ENCODE peak calls at places on chromosomes 3 and 15, in five cellular contexts. S is GM06990, C is omental fat pad, U is astrocyte of the spinal cord, H is endothelial cell of umbilical vein. D is an unnamed sample.

GRCh38 chr3:140467104-140467577 is 210.7 kb upstream of the TRIM42 start:
- DNase-seq in H (no peak), C (no peak), S (no peak), U (peak), D (no peak)

GRCh38 chr3:73401616-73402265 is 223.0 kb downstream of the PDZRN3 start:
- DNase-seq in H (no peak), C (no peak), S (no peak), U (no peak), D (no peak)

GRCh38 chr3:169192643-169193042 is 470.9 kb downstream of the MECOM start:
- DNase-seq in C (no peak), S (no peak), H (no peak), U (no peak), D (no peak)

GRCh38 chr3:56725175-56725574 is 42.1 kb upstream of the TASOR start:
- DNase-seq in S (peak), C (no peak), U (peak), H (no peak), D (no peak)

GRCh38 chr3:192570757-192571156 is 156.6 kb downstream of the FGF12 start:
- DNase-seq in C (no peak), S (no peak), U (peak), H (no peak), D (no peak)

GRCh38 chr3:127597020-127597771 is 1.0 kb upstream of the MCM2 start:
- DNase-seq in H (no peak), S (no peak), U (no peak), C (no peak), D (no peak)

GRCh38 chr15:98807262-98807661 is 158.9 kb downstream of the IGF1R start:
- DNase-seq in S (no peak), H (no peak), C (no peak), U (peak), D (no peak)

GRCh38 chr3:171772427-171773056 is 37.7 kb downstream of the PLD1 start:
- DNase-seq in S (no peak), U (peak), C (no peak), H (peak), D (no peak)

GRCh38 chr3:185332026-185332735 is 30.8 kb upstream of the MAP3K13 start:
- DNase-seq in H (peak), S (peak), C (no peak), U (peak), D (no peak)

GRCh38 chr3:42975955-42976354 is 3.2 kb upstream of the GASK1A start:
- DNase-seq in U (no peak), C (no peak), H (no peak), S (no peak), D (no peak)

GRCh38 chr3:147422934-147423599 is 13.9 kb downstream of the ZIC1 start:
- DNase-seq in U (peak), H (no peak), C (no peak), S (no peak), D (no peak)

GRCh38 chr15:69014454-69014853 is at the start of gene NOX5:
- DNase-seq in U (no peak), S (no peak), H (no peak), C (no peak), D (no peak)

GRCh38 chr15:72306211-72306785 is 13.7 kb downstream of the CELF6 start:
- DNase-seq in U (peak), H (no peak), C (no peak), S (peak), D (peak)

GRCh38 chr15:34241376-34242350 is 16.8 kb downstream of the EMC4 start:
- DNase-seq in H (peak), S (peak), U (peak), C (no peak), D (no peak)
- TF ChIP-seq CTCF in H (peak), S (peak), U (peak), C (no peak), D (peak)

GRCh38 chr3:50192124-50192523 is 714 bp downstream of the GNAT1 start:
- DNase-seq in S (no peak), U (no peak), C (no peak), H (no peak), D (no peak)

GRCh38 chr3:50187750-50188149 is 3.7 kb upstream of the GNAT1 start:
- DNase-seq in C (no peak), H (no peak), U (no peak), S (no peak), D (no peak)

GRCh38 chr3:50190921-50191660 is at the start of gene GNAT1:
- DNase-seq in S (no peak), H (peak), U (no peak), C (no peak), D (no peak)

GRCh38 chr3:50189989-50190388 is 1.4 kb upstream of the GNAT1 start:
- DNase-seq in U (no peak), H (no peak), C (no peak), S (no peak), D (no peak)

GRCh38 chr3:50189274-50189673 is 2.1 kb upstream of the GNAT1 start:
- DNase-seq in U (peak), S (no peak), C (peak), H (peak), D (no peak)
- TF ChIP-seq CTCF in U (peak), S (peak), C (no peak), H (peak), D (no peak)

DNA sequence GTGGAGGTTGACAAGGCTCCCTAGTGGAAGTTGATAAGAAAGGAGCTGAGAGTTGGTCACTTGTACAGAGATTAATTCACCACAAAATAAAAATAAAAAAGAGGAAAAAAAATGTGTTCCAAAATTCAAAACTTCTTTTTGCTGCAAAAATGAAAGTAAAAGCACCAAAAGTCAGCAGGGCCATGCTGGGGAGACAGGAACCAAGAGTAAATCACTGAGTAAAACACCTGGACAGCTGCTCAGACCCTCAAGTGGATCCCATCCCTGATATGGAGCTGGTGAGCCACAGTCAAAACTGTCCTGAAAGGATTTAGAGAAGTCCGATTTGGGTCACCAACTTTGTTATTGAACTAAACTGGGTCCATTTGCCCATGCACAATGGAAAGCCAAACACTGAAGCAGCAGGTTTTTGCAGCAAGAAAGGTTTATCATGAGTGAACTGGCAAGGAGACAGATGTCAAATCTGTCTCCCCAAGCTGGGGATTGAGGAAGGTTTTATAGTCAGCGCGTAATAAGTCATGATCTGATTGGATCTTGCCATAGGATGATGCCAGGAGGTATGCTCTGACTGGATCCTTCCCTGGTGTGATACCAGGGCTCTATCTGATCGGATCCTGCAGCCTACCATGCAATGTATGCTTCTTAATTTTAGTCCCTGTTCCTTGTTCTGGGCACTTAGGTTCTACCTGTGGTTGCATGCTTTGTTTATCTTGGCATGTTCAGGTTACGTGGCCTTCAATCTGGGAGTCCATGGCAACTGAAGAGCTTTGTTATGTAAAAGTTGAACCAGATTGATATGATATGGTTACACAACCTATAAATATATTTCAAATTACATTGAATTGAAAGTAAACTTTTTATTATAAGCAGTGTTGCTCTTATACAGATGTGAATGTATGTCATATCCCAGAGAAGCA is 313.2 kb downstream of the POLQ start:
- DNase-seq in C (no peak), U (no peak), H (no peak), S (no peak), D (no peak)
- TF ChIP-seq CTCF in C (no peak), U (no peak), H (no peak), S (no peak), D (no peak)

DNA sequence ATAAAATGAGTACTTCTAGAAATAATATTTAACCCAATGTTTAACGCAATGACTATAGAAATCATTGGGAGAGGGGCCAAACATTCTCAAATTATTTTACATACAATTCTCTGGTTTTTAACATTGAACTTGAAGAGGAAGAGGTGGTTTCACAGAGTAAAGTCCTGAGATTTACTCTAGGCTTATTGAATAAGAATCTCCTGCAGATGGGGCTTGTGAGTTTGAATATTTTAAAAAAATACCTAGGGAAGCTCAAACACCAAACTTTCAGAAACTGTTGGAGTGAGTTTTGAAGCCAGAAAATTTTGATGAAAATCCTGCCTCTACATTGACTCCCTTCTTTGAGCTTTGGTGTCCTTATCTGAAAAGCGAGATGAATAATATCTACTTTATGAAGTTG is 906.6 kb downstream of the TUSC7 start:
- DNase-seq in U (peak), C (no peak), S (no peak), H (no peak), D (no peak)
- TF ChIP-seq CTCF in U (peak), C (no peak), S (no peak), H (no peak), D (no peak)

GRCh38 chr15:57506422-57506821 is 85.3 kb upstream of the MYZAP start:
- DNase-seq in C (no peak), U (no peak), H (no peak), S (no peak), D (no peak)
- TF ChIP-seq CTCF in C (no peak), U (peak), H (peak), S (peak), D (no peak)

GRCh38 chr3:9930804-9931418 is 2.7 kb upstream of the CRELD1 start:
- DNase-seq in U (no peak), C (no peak), S (no peak), H (no peak), D (no peak)
- TF ChIP-seq CTCF in U (peak), C (no peak), S (peak), H (no peak), D (no peak)

GRCh38 chr3:151216641-151217040 is 13.6 kb upstream of the GPR171 start:
- DNase-seq in S (no peak), H (no peak), U (peak), C (no peak), D (no peak)

GRCh38 chr3:151213881-151214280 is 10.9 kb upstream of the GPR171 start:
- DNase-seq in H (no peak), U (peak), S (no peak), C (no peak), D (no peak)

GRCh38 chr3:151217208-151217607 is 14.2 kb upstream of the GPR171 start:
- DNase-seq in S (no peak), C (no peak), H (no peak), U (no peak), D (no peak)

GRCh38 chr3:151213151-151213550 is 10.1 kb upstream of the GPR171 start:
- DNase-seq in U (no peak), H (no peak), C (no peak), S (no peak), D (no peak)

DNA sequence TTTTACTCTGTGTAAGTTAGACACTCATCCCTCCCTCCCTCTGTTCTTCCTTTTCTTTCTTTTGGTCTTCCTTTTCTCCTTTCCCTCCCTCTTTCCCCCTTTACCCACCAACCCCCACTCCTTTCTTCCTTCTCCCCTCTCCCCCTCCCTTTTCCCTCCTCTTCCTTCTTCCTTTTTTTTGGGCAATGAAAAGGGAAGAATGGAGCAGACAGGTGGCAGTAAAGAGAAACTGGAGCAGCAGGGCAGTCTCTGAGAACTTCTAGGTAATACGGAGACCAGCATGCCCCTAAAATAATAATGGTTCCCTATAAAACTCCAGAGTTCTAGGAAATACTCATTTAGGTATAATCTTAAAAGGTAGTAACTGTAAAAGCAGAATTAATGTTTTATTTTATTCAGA is 11.4 kb upstream of the GPR171 start:
- DNase-seq in C (no peak), H (no peak), S (no peak), U (no peak), D (no peak)
- TF ChIP-seq CTCF in C (no peak), H (no peak), S (no peak), U (no peak), D (no peak)

DNA sequence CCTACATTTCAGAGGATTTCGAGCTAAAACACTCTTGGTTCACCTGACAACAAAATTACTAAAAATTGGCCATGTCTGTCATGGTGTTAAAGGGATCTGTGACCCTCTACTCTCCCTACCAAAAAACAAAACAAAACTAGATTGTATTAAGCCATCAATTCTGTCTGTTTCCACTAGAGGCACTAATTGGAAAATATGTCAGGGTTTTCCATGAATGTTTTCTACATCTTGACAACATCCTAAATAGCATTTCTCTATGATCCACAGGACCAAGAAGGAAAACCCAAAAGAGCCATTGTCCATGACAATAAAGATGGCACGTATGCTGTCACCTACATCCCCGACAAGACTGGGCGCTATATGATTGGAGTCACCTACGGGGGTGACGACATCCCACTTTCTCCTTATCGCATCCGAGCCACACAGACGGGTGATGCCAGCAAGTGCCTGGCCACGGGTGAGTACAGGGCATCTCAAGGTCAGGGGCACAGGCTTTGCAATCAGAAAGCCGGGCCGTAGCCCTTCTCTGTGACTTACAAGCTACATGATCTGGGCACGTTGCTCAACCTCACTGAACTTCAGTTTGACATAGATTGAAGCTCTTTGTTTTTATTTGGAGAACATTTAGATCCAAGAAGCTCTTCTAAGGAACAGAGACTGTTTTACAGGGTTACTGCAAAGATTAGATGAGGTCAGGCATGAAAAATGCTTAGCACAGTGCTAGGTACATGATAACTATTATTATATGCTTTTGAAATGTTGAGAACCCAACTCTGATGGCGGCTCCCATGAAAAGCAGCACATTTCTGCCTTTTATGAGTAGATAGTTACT is 74.8 kb downstream of the DNASE1L3 start:
- DNase-seq in C (no peak), S (no peak), H (no peak), U (no peak), D (no peak)
- TF ChIP-seq CTCF in C (no peak), S (peak), H (peak), U (peak), D (peak)

D was measured in CD14-positive monocyte.